ENCODE peak calls at places on chromosomes 12 and 14, in four cellular contexts. U, N, A and F are unnamed samples.

GRCh38 chr14:49677643-49678042 is 10.4 kb downstream of the POLE2 start:
- DNase-seq in U (no peak), N (no peak), A (no peak), F (no peak)

GRCh38 chr14:70655110-70655826 is 13.6 kb downstream of the TTC9 start:
- DNase-seq in U (no peak), N (no peak), A (no peak), F (no peak)

GRCh38 chr12:108750471-108751402 is 19.4 kb upstream of the CORO1C start:
- DNase-seq in U (no peak), N (no peak), A (no peak), F (no peak)

GRCh38 chr12:57842342-57843294 is 3.9 kb downstream of the CTDSP2 start:
- DNase-seq in U (no peak), N (no peak), A (no peak), F (no peak)

GRCh38 chr14:99968156-99968920 is 96.9 kb upstream of the EVL start:
- DNase-seq in U (peak; percentile 92), N (peak; percentile 52), A (peak; percentile 90), F (peak; percentile 42)

GRCh38 chr12:64946132-64946829 is 121.8 kb downstream of the TBC1D30 start:
- DNase-seq in U (peak; percentile 73), N (no peak), A (no peak), F (no peak)

GRCh38 chr12:15563683-15564082 is 225.5 kb downstream of the EPS8 start:
- DNase-seq in U (no peak), N (no peak), A (peak; percentile 72), F (no peak)

GRCh38 chr12:71223139-71223538 is 65.3 kb upstream of the TSPAN8 start:
- DNase-seq in U (no peak), N (no peak), A (no peak), F (no peak)

GRCh38 chr12:98253207-98253606 is 262.2 kb upstream of the TMPO start:
- DNase-seq in U (no peak), N (no peak), A (no peak), F (no peak)

GRCh38 chr14:104392396-104393198 is 187.0 kb upstream of the C14orf180 start:
- DNase-seq in U (no peak), N (no peak), A (no peak), F (no peak)

GRCh38 chr14:59028476-59029202 is 159.8 kb upstream of the DAAM1 start:
- DNase-seq in U (peak; percentile 90), N (peak; percentile 83), A (peak; percentile 77), F (peak; percentile 81)

GRCh38 chr14:68232643-68233055 is 413.1 kb downstream of the RAD51B start:
- DNase-seq in U (peak; percentile 99), N (peak; percentile 99), A (peak; percentile 99), F (peak; percentile 97)

GRCh38 chr14:55701638-55702037 is 121.6 kb downstream of the KTN1 start:
- DNase-seq in U (no peak), N (peak; percentile 43), A (no peak), F (no peak)

GRCh38 chr14:96058606-96059200 is 19.5 kb downstream of the C14orf132 start:
- DNase-seq in U (no peak), N (no peak), A (no peak), F (no peak)